ENCODE peak calls at places on chromosomes 2 and 18, in nine cellular contexts. V is neural progenitor cell, Z is GM23248, W is IMR-90, B is SK-N-SH, X is Karpas-422, T is mesenchymal stem cell, S is astrocyte, E is H1. I is an unnamed sample.

GRCh38 chr2:109386004-109386695 is 227.6 kb downstream of the SEPTIN10 start:
- DNase-seq in V (peak; percentile 72), Z (no peak), W (peak; percentile 56), B (no peak), X (no peak), T (peak; percentile 42), S (no peak), E (no peak), I (no peak)

GRCh38 chr18:26565514-26565913 is 17.2 kb upstream of the KCTD1 start:
- DNase-seq in V (no peak), Z (no peak), W (no peak), B (no peak), X (no peak), T (no peak), S (no peak), E (no peak), I (no peak)

GRCh38 chr2:218259099-218259921 is 1.5 kb upstream of the GPBAR1 start:
- DNase-seq in V (no peak), Z (peak; percentile 93), W (peak; percentile 85), B (peak; percentile 81), X (no peak), T (peak; percentile 98), S (peak; percentile 68), E (no peak), I (peak; percentile 64)

GRCh38 chr18:67232406-67232805 is 284.1 kb downstream of the DSEL start:
- DNase-seq in V (no peak), Z (peak; percentile 88), W (peak; percentile 62), B (no peak), X (no peak), T (peak; percentile 29), S (peak; percentile 80), E (no peak), I (peak; percentile 60)

GRCh38 chr2:224722777-224723176 is 6.6 kb upstream of the CCDC195 start:
- DNase-seq in V (no peak), Z (no peak), W (no peak), B (no peak), X (no peak), T (no peak), S (no peak), E (no peak), I (no peak)

GRCh38 chr2:213199871-213200270 is 48.5 kb upstream of the IKZF2 start:
- DNase-seq in V (no peak), Z (peak; percentile 38), W (peak; percentile 54), B (no peak), X (no peak), T (peak; percentile 16), S (no peak), E (no peak), I (peak; percentile 78)

GRCh38 chr2:74648009-74648443 is at the start of gene M1AP:
- DNase-seq in V (peak; percentile 44), Z (no peak), W (no peak), B (no peak), X (no peak), T (no peak), S (no peak), E (peak; percentile 86), I (no peak)

GRCh38 chr2:147525724-147526489 is 318.9 kb upstream of the ACVR2A start:
- DNase-seq in V (no peak), Z (no peak), W (no peak), B (no peak), X (no peak), T (no peak), S (no peak), E (no peak), I (no peak)

GRCh38 chr18:8635087-8635486 is 25.9 kb downstream of the RAB12 start:
- DNase-seq in V (no peak), Z (peak; percentile 42), W (peak; percentile 56), B (no peak), X (no peak), T (no peak), S (peak; percentile 30), E (no peak), I (no peak)

GRCh38 chr2:37323770-37324535 is 680 bp downstream of the PRKD3 start:
- DNase-seq in V (no peak), Z (peak; percentile 61), W (peak; percentile 31), B (peak; percentile 81), X (peak; percentile 69), T (peak; percentile 54), S (peak; percentile 17), E (peak; percentile 67), I (peak; percentile 59)

GRCh38 chr18:50663626-50664441 is 103.9 kb downstream of the MAPK4 start:
- DNase-seq in V (no peak), Z (no peak), W (no peak), B (no peak), X (no peak), T (no peak), S (no peak), E (no peak), I (no peak)

GRCh38 chr18:75683426-75683825 is 255.9 kb upstream of the SMIM21 start:
- DNase-seq in V (no peak), Z (no peak), W (no peak), B (no peak), X (no peak), T (no peak), S (no peak), E (no peak), I (no peak)

GRCh38 chr2:85853499-85854165 is 35.2 kb downstream of the ST3GAL5 start:
- DNase-seq in V (no peak), Z (no peak), W (no peak), B (no peak), X (peak; percentile 47), T (no peak), S (no peak), E (no peak), I (no peak)

GRCh38 chr2:157572725-157573124 is 55.9 kb downstream of the ACVR1C start:
- DNase-seq in V (no peak), Z (peak; percentile 6), W (no peak), B (peak; percentile 33), X (peak; percentile 49), T (no peak), S (no peak), E (no peak), I (no peak)

GRCh38 chr18:12883003-12883683 is 894 bp downstream of the PTPN2 start:
- DNase-seq in V (peak; percentile 21), Z (peak; percentile 72), W (no peak), B (peak; percentile 39), X (peak; percentile 61), T (peak; percentile 26), S (peak; percentile 23), E (no peak), I (peak; percentile 70)

GRCh38 chr2:96470089-96470488 is 35.1 kb downstream of the NEURL3 start:
- DNase-seq in V (no peak), Z (no peak), W (no peak), B (no peak), X (no peak), T (no peak), S (no peak), E (no peak), I (no peak)

GRCh38 chr18:42174909-42175308 is 219.9 kb downstream of the PIK3C3 start:
- DNase-seq in V (peak; percentile 51), Z (peak; percentile 14), W (no peak), B (no peak), X (peak; percentile 43), T (peak; percentile 44), S (peak; percentile 19), E (no peak), I (no peak)

GRCh38 chr18:52227536-52227935 is 112.5 kb upstream of the DCC start:
- DNase-seq in V (no peak), Z (no peak), W (no peak), B (no peak), X (no peak), T (no peak), S (no peak), E (no peak), I (no peak)

GRCh38 chr18:6058941-6059340 is 163.6 kb upstream of the TMEM200C start:
- DNase-seq in V (peak; percentile 61), Z (peak; percentile 79), W (peak; percentile 84), B (no peak), X (no peak), T (peak; percentile 47), S (peak; percentile 89), E (no peak), I (peak; percentile 28)

GRCh38 chr18:62336618-62337017 is 11.5 kb downstream of the TNFRSF11A start:
- DNase-seq in V (no peak), Z (no peak), W (no peak), B (no peak), X (no peak), T (no peak), S (no peak), E (peak; percentile 23), I (no peak)

GRCh38 chr2:46874236-46874929 is 41.2 kb downstream of the MCFD2 start:
- DNase-seq in V (no peak), Z (peak; percentile 54), W (peak; percentile 67), B (no peak), X (no peak), T (peak; percentile 75), S (no peak), E (no peak), I (no peak)
- H3K4me1 ChIP-seq in V (no peaks in the 10 kb centered on the region), Z (peaks cover 44% of the 10 kb centered on the region), W (peaks cover 49% of the 10 kb centered on the region), B (peaks cover 30% of the 10 kb centered on the region), X (no peaks in the 10 kb centered on the region), T (peaks cover 30% of the 10 kb centered on the region), S (peaks cover 40% of the 10 kb centered on the region), E (no peaks in the 10 kb centered on the region), I (peaks cover 60% of the 10 kb centered on the region)

DNA sequence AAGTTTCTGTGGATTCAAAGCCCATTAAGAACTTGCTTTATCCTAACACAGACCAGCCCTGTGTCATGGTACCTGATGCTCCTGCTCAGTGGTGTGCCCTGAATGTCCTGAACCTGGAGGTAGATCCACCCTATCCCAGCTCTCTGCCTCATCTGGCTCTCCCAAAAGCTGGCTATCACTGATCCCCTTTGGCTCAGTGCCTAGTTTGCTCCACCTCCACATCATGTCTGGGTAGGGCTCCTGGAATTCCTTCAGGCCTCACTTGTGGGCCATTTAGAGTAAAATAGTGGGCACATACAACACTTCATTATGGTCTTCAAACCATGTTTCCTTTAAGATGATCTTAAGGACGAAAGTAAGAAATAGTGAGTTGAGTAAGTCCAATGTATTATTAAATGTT is 4.8 kb upstream of the ABCB11 start:
- DNase-seq in V (no peak), Z (no peak), W (no peak), B (no peak), X (no peak), T (no peak), S (no peak), E (no peak), I (no peak)
- H3K9ac ChIP-seq in V (no peak overlapping the region), Z (no peak overlapping the region), W (no peak overlapping the region), B (no peak overlapping the region), X (no peak overlapping the region), T (no peak overlapping the region), S (no peak overlapping the region), E (no peak overlapping the region), I (no peak overlapping the region)

GRCh38 chr2:100412866-100413265 is 4.6 kb downstream of the CHST10 start:
- DNase-seq in V (peak; percentile 78), Z (no peak), W (no peak), B (no peak), X (no peak), T (no peak), S (no peak), E (peak; percentile 41), I (no peak)
- H3K4me1 ChIP-seq in V (peaks cover 61% of the 10 kb centered on the region), Z (peaks cover 6% of the 10 kb centered on the region), W (no peaks in the 10 kb centered on the region), B (peaks cover 5% of the 10 kb centered on the region), X (peaks cover 28% of the 10 kb centered on the region), T (peaks cover 6% of the 10 kb centered on the region), S (no peaks in the 10 kb centered on the region), E (peaks cover 26% of the 10 kb centered on the region), I (peaks cover 6% of the 10 kb centered on the region)

DNA sequence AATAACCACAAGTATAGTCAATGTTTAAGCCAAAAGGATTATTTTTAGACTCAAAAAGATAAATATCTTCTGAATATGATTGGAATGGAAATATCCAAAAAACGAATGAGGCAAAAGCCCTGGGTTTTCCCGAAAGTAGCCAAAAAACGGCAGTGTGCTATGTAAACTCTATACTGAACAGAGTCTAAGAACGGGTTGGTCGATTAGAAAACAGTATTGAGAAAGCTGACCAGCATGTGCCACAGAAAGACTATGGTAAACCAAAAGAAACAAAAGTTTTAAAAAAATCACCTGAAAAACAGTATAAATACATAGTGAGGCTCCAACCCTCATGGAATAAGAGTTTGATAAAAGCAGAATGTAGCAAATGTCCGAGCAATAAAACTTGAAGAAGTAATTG is 92.0 kb upstream of the DLGAP1 start:
- DNase-seq in V (no peak), Z (no peak), W (no peak), B (no peak), X (no peak), T (no peak), S (no peak), E (no peak), I (no peak)
- H3K9ac ChIP-seq in V (no peak overlapping the region), Z (no peak overlapping the region), W (no peak overlapping the region), B (no peak overlapping the region), X (no peak overlapping the region), T (no peak overlapping the region), S (no peak overlapping the region), E (no peak overlapping the region), I (no peak overlapping the region)

I was measured in adipocyte.